ENCODE peak calls at places on chromosomes 12 and 14, in eight cellular contexts. L is cardiac muscle cell, F is tibial nerve, Z is dorsolateral prefrontal cortex, S is adrenal gland, H is stomach, Q is HepG2, C is hepatocyte. D is an unnamed sample.

GRCh38 chr12:87344699-87345098 is 684.5 kb downstream of the C12orf50 start:
- DNase-seq in Q (no peak), Z (no peak), S (no peak), C (no peak), H (no peak), F (no peak), L (no peak), D (no peak)

GRCh38 chr12:43899574-43899973 is 63.7 kb downstream of the TMEM117 start:
- DNase-seq in H (no peak), Q (no peak), Z (no peak), S (no peak), L (no peak), C (no peak), F (no peak), D (no peak)

GRCh38 chr14:106586098-106586704 is 1059.8 kb downstream of the TMEM121 start:
- DNase-seq in L (no peak), S (no peak), Q (peak), C (no peak), Z (no peak), H (peak), F (peak), D (peak)

GRCh38 chr14:21106191-21106505 is 5.3 kb downstream of the TMEM253 start:
- DNase-seq in H (no peak), C (no peak), L (peak), F (no peak), Z (no peak), Q (no peak), S (no peak), D (no peak)

GRCh38 chr12:124904306-124905098 is 9.9 kb downstream of the UBC start:
- DNase-seq in Q (peak), F (peak), L (peak), Z (peak), H (peak), C (peak), S (peak), D (peak)

GRCh38 chr12:29743801-29744200 is 39.9 kb downstream of the TMTC1 start:
- DNase-seq in F (no peak), Z (no peak), H (no peak), C (peak), S (no peak), L (peak), Q (no peak), D (no peak)

GRCh38 chr14:54127526-54127925 is 170.9 kb upstream of the BMP4 start:
- DNase-seq in Q (no peak), H (no peak), S (no peak), Z (no peak), L (peak), F (no peak), C (no peak), D (no peak)

GRCh38 chr12:6821674-6822433 is at the start of gene GPR162:
- DNase-seq in L (peak), F (no peak), Z (peak), C (peak), S (peak), H (peak), Q (no peak), D (no peak)

GRCh38 chr12:126353604-126354003 is 1288.4 kb downstream of the AACS start:
- DNase-seq in Z (no peak), H (no peak), C (no peak), Q (no peak), F (no peak), L (peak), S (no peak), D (no peak)

GRCh38 chr12:69837191-69838085 is 12.4 kb downstream of the MYRFL start:
- DNase-seq in S (no peak), F (no peak), C (peak), H (no peak), L (peak), Q (peak), Z (no peak), D (peak)

GRCh38 chr12:55974308-55974724 is 438 bp downstream of the RAB5B start:
- DNase-seq in C (peak), Q (peak), H (peak), F (no peak), S (peak), L (peak), Z (no peak), D (peak)

GRCh38 chr12:44154128-44154527 is 318.2 kb downstream of the TMEM117 start:
- DNase-seq in L (peak), Z (no peak), H (no peak), C (no peak), Q (no peak), F (no peak), S (no peak), D (no peak)

GRCh38 chr12:21828779-21829178 is 54.3 kb upstream of the KCNJ8 start:
- DNase-seq in L (peak), Z (no peak), Q (no peak), F (peak), H (peak), S (no peak), C (no peak), D (no peak)

GRCh38 chr12:32605326-32606095 is 73.6 kb upstream of the DNM1L start:
- DNase-seq in L (no peak), F (no peak), Q (no peak), S (no peak), H (no peak), C (peak), Z (no peak), D (no peak)

GRCh38 chr12:6778212-6778570 is 5.9 kb downstream of the LAG3 start:
- DNase-seq in Q (no peak), C (peak), L (peak), H (no peak), S (peak), Z (peak), F (no peak), D (peak)

GRCh38 chr14:54355698-54356097 is 41.1 kb upstream of the CDKN3 start:
- DNase-seq in L (no peak), H (no peak), C (no peak), F (no peak), Q (no peak), S (no peak), Z (no peak), D (no peak)

GRCh38 chr14:34134484-34134883 is 183.6 kb upstream of the EGLN3 start:
- DNase-seq in C (no peak), Q (no peak), F (no peak), H (no peak), L (no peak), Z (no peak), S (no peak), D (no peak)

GRCh38 chr12:46874642-46875041 is 48.8 kb upstream of the SLC38A4 start:
- DNase-seq in F (no peak), S (peak), Q (no peak), Z (no peak), H (no peak), C (no peak), L (peak), D (no peak)

GRCh38 chr12:52280796-52281560 is 6.5 kb downstream of the KRT86 start:
- DNase-seq in L (peak), H (peak), Z (peak), Q (peak), C (peak), S (no peak), F (peak), D (peak)

GRCh38 chr12:52014567-52015392 is 8.0 kb downstream of the TAMALIN start:
- DNase-seq in Q (no peak), F (no peak), C (no peak), L (no peak), H (no peak), Z (no peak), S (no peak), D (no peak)

GRCh38 chr12:10016881-10017280 is 6.5 kb downstream of the CLEC12B start:
- DNase-seq in S (no peak), Z (no peak), H (no peak), F (no peak), C (no peak), L (peak), Q (no peak), D (no peak)

GRCh38 chr14:34911209-34912150 is 36.3 kb upstream of the BAZ1A start:
- DNase-seq in Q (no peak), C (no peak), Z (no peak), S (no peak), H (no peak), F (no peak), L (peak), D (no peak)

GRCh38 chr14:103395245-103395644 is 10.0 kb downstream of the MARK3 start:
- DNase-seq in C (no peak), S (no peak), Q (no peak), Z (no peak), F (no peak), L (no peak), H (no peak), D (no peak)

GRCh38 chr12:92928431-92928961 is 599 bp downstream of the EEA1 start:
- DNase-seq in Q (no peak), L (peak), S (peak), H (no peak), F (peak), C (peak), Z (peak), D (peak)

GRCh38 chr14:94816113-94816512 is 46.2 kb upstream of the GSC start:
- DNase-seq in L (no peak), S (no peak), Z (no peak), F (no peak), H (no peak), C (no peak), Q (no peak), D (no peak)

GRCh38 chr12:25186788-25187397 is 8.1 kb downstream of the DNAI7 start:
- DNase-seq in H (no peak), L (no peak), C (no peak), Z (no peak), F (no peak), Q (peak), S (no peak), D (no peak)

GRCh38 chr14:103385994-103386491 is 828 bp downstream of the MARK3 start:
- DNase-seq in F (peak), Q (no peak), C (peak), S (peak), H (peak), Z (peak), L (no peak), D (peak)

GRCh38 chr12:117760990-117761389 is 207.8 kb downstream of the KSR2 start:
- DNase-seq in Z (no peak), Q (no peak), F (no peak), S (no peak), C (no peak), L (no peak), H (no peak), D (no peak)

GRCh38 chr14:57897148-57897547 is 31.3 kb upstream of the SLC35F4 start:
- DNase-seq in Z (no peak), H (no peak), F (no peak), Q (no peak), S (no peak), C (no peak), L (no peak), D (no peak)

GRCh38 chr12:91163116-91163515 is 19.5 kb downstream of the DCN start:
- DNase-seq in H (no peak), L (no peak), S (no peak), Z (no peak), C (no peak), Q (no peak), F (no peak), D (no peak)

GRCh38 chr12:54935235-54935951 is 49.2 kb downstream of the TESPA1 start:
- DNase-seq in Z (no peak), L (peak), S (peak), H (no peak), C (peak), F (no peak), Q (peak), D (no peak)

GRCh38 chr12:10128687-10129086 is 1.3 kb downstream of the CLEC7A start:
- DNase-seq in L (no peak), Z (no peak), H (no peak), F (peak), C (no peak), Q (no peak), S (no peak), D (no peak)

GRCh38 chr14:20799955-20800544 is 2.6 kb downstream of the RNASE1 start:
- DNase-seq in L (peak), F (peak), Q (peak), H (peak), C (peak), S (peak), Z (no peak), D (no peak)

GRCh38 chr12:120849765-120850164 is 54.4 kb downstream of the SPPL3 start:
- DNase-seq in C (peak), L (no peak), Z (no peak), F (no peak), S (peak), H (no peak), Q (peak), D (no peak)

GRCh38 chr12:51392556-51393237 is 1.5 kb upstream of the GALNT6 start:
- DNase-seq in C (peak), Z (no peak), F (no peak), L (no peak), H (no peak), S (no peak), Q (no peak), D (no peak)

GRCh38 chr12:115998119-115998633 is 279.3 kb downstream of the MED13L start:
- DNase-seq in Q (peak), S (no peak), F (no peak), L (peak), Z (no peak), C (peak), H (no peak), D (no peak)

GRCh38 chr12:6076340-6076739 is 48.1 kb downstream of the VWF start:
- DNase-seq in L (peak), S (no peak), H (no peak), Q (no peak), F (no peak), C (no peak), Z (no peak), D (no peak)

GRCh38 chr14:73008501-73008900 is 18.4 kb downstream of the ZFYVE1 start:
- DNase-seq in C (no peak), H (no peak), F (peak), S (peak), Z (no peak), Q (no peak), L (peak), D (no peak)

GRCh38 chr12:643478-644292 is 19.6 kb downstream of the NINJ2 start:
- DNase-seq in C (no peak), S (no peak), F (peak), H (peak), L (peak), Q (no peak), Z (no peak), D (peak)

GRCh38 chr12:68439368-68440045 is 107.3 kb upstream of the MDM1 start:
- DNase-seq in Z (no peak), H (no peak), S (no peak), C (no peak), Q (no peak), F (no peak), L (no peak), D (no peak)

GRCh38 chr12:68434391-68435007 is 102.3 kb upstream of the MDM1 start:
- DNase-seq in Z (no peak), F (no peak), L (no peak), S (no peak), C (no peak), H (no peak), Q (no peak), D (no peak)

GRCh38 chr12:68435816-68436215 is 103.7 kb upstream of the MDM1 start:
- DNase-seq in Z (no peak), S (no peak), H (no peak), F (no peak), L (peak), Q (no peak), C (peak), D (no peak)

GRCh38 chr12:68435238-68435637 is 103.1 kb upstream of the MDM1 start:
- DNase-seq in Z (no peak), H (no peak), C (no peak), Q (no peak), F (no peak), L (no peak), S (no peak), D (no peak)

DNA sequence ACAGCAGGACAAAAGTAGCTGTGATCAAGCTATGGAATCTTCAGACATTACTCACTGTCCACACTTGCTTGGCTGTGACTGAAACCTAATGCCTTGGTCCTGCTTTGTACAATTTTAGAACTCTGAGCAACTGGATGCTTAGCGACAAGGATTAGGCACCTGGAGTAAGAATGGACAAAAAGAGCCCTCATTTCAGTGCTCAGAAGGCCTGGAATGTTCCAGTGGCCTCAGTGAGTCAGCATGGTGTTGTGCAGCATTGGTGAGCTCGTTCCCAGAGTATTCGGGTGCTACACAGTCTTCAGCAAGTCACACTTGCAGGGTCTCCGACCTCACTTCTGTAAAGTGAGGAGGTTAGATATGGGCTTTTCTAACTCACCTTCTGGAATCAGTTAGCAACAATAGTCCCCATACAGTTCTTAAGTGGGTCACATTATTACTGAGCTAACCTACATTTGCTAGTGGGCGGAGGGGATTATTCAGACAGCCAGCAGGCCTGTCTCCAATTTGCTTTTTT is 108.0 kb upstream of the MDM1 start:
- DNase-seq in Q (no peak), C (no peak), H (no peak), L (peak), Z (no peak), F (no peak), S (no peak), D (no peak)
- H3K27ac ChIP-seq in Q (no peak), C (no peak), H (no peak), L (no peak), Z (no peak), F (no peak), S (no peak), D (no peak)

GRCh38 chr14:105421723-105422615 is 2.3 kb downstream of the MTA1 start:
- DNase-seq in Z (no peak), Q (no peak), H (no peak), C (no peak), S (no peak), F (no peak), L (no peak), D (no peak)
- H3K27ac ChIP-seq in Z (peak), Q (no peak), H (peak), C (no peak), S (no peak), F (peak), L (peak), D (no peak)

GRCh38 chr12:78331764-78332163 is 501.1 kb downstream of the NAV3 start:
- DNase-seq in H (no peak), Q (peak), Z (no peak), C (no peak), L (no peak), S (no peak), F (no peak), D (no peak)
- H3K27ac ChIP-seq in H (no peak), Q (no peak), Z (peak), C (no peak), L (no peak), S (no peak), F (no peak), D (no peak)

GRCh38 chr12:107379852-107380567 is 286.7 kb upstream of the CRY1 start:
- DNase-seq in H (peak), F (peak), L (no peak), Q (peak), S (no peak), C (peak), Z (no peak), D (peak)
- H3K27ac ChIP-seq in H (no peak), F (no peak), L (no peak), Q (no peak), S (no peak), C (peak), Z (no peak), D (no peak)